ENCODE peak calls at places on chromosomes 4 and X, in nine cellular contexts. One of them, this sample, is unnamed. For H3K27me3, the result is how much of the 10 kb centered on the place peaks cover.

GRCh38 chr4:138190452-138190858 is 51.7 kb downstream of the SLC7A11 start:
- DNase-seq in CD8-positive, alpha-beta T cell: no peak
- DNase-seq in H1: no peak
- DNase-seq in stomach: no peak
- DNase-seq in neural progenitor cell: no peak
- DNase-seq in right cardiac atrium: no peak
- DNase-seq in upper lobe of right lung: no peak
- DNase-seq in lower lobe of right lung: no peak
- DNase-seq in aorta: no peak
- DNase-seq in this sample: no peak

GRCh38 chr4:103097112-103097511 is 2.5 kb downstream of the BDH2 start:
- DNase-seq in CD8-positive, alpha-beta T cell: no peak
- DNase-seq in H1: no peak
- DNase-seq in stomach: no peak
- DNase-seq in neural progenitor cell: no peak
- DNase-seq in right cardiac atrium: no peak
- DNase-seq in upper lobe of right lung: no peak
- DNase-seq in lower lobe of right lung: no peak
- DNase-seq in aorta: no peak
- DNase-seq in this sample: no peak

GRCh38 chr4:80138556-80139538 is 58.5 kb upstream of the PRDM8 start:
- DNase-seq in CD8-positive, alpha-beta T cell: peak
- DNase-seq in H1: no peak
- DNase-seq in stomach: no peak
- DNase-seq in neural progenitor cell: no peak
- DNase-seq in right cardiac atrium: no peak
- DNase-seq in upper lobe of right lung: no peak
- DNase-seq in lower lobe of right lung: no peak
- DNase-seq in aorta: no peak
- DNase-seq in this sample: no peak

GRCh38 chr4:24209131-24209530 is 319.3 kb upstream of the PPARGC1A start:
- DNase-seq in CD8-positive, alpha-beta T cell: no peak
- DNase-seq in H1: no peak
- DNase-seq in stomach: no peak
- DNase-seq in neural progenitor cell: no peak
- DNase-seq in right cardiac atrium: no peak
- DNase-seq in upper lobe of right lung: no peak
- DNase-seq in lower lobe of right lung: no peak
- DNase-seq in aorta: no peak
- DNase-seq in this sample: no peak

GRCh38 chr4:54165438-54165837 is 63.7 kb upstream of the PDGFRA start:
- DNase-seq in CD8-positive, alpha-beta T cell: no peak
- DNase-seq in H1: no peak
- DNase-seq in stomach: no peak
- DNase-seq in neural progenitor cell: no peak
- DNase-seq in right cardiac atrium: no peak
- DNase-seq in upper lobe of right lung: no peak
- DNase-seq in lower lobe of right lung: no peak
- DNase-seq in aorta: no peak
- DNase-seq in this sample: no peak

GRCh38 chr4:90833698-90834097 is 706.5 kb downstream of the CCSER1 start:
- DNase-seq in CD8-positive, alpha-beta T cell: no peak
- DNase-seq in H1: no peak
- DNase-seq in stomach: no peak
- DNase-seq in neural progenitor cell: peak
- DNase-seq in right cardiac atrium: no peak
- DNase-seq in upper lobe of right lung: no peak
- DNase-seq in lower lobe of right lung: no peak
- DNase-seq in aorta: no peak
- DNase-seq in this sample: no peak

GRCh38 chrX:55057691-55058249 is 17.1 kb upstream of the PAGE2B start:
- DNase-seq in CD8-positive, alpha-beta T cell: no peak
- DNase-seq in H1: peak
- DNase-seq in stomach: no peak
- DNase-seq in neural progenitor cell: peak
- DNase-seq in right cardiac atrium: no peak
- DNase-seq in upper lobe of right lung: no peak
- DNase-seq in lower lobe of right lung: no peak
- DNase-seq in aorta: no peak
- DNase-seq in this sample: no peak

GRCh38 chr4:99915449-99915848 is 21.2 kb upstream of the LAMTOR3 start:
- DNase-seq in CD8-positive, alpha-beta T cell: no peak
- DNase-seq in H1: no peak
- DNase-seq in stomach: no peak
- DNase-seq in neural progenitor cell: no peak
- DNase-seq in right cardiac atrium: no peak
- DNase-seq in upper lobe of right lung: no peak
- DNase-seq in lower lobe of right lung: no peak
- DNase-seq in aorta: no peak
- DNase-seq in this sample: no peak

GRCh38 chrX:71911731-71912050 is 1.0 kb downstream of the NHSL2 start:
- DNase-seq in CD8-positive, alpha-beta T cell: no peak
- DNase-seq in H1: no peak
- DNase-seq in stomach: no peak
- DNase-seq in neural progenitor cell: peak
- DNase-seq in right cardiac atrium: peak
- DNase-seq in upper lobe of right lung: no peak
- DNase-seq in lower lobe of right lung: no peak
- DNase-seq in aorta: no peak
- DNase-seq in this sample: no peak

GRCh38 chr4:94974773-94975172 is 217.0 kb downstream of the BMPR1B start:
- DNase-seq in CD8-positive, alpha-beta T cell: no peak
- DNase-seq in H1: no peak
- DNase-seq in stomach: no peak
- DNase-seq in neural progenitor cell: no peak
- DNase-seq in right cardiac atrium: no peak
- DNase-seq in upper lobe of right lung: no peak
- DNase-seq in lower lobe of right lung: no peak
- DNase-seq in aorta: no peak
- DNase-seq in this sample: no peak

GRCh38 chr4:38987491-38987890 is 44.7 kb downstream of the TMEM156 start:
- DNase-seq in CD8-positive, alpha-beta T cell: no peak
- DNase-seq in H1: no peak
- DNase-seq in stomach: no peak
- DNase-seq in neural progenitor cell: no peak
- DNase-seq in right cardiac atrium: no peak
- DNase-seq in upper lobe of right lung: no peak
- DNase-seq in lower lobe of right lung: no peak
- DNase-seq in aorta: no peak
- DNase-seq in this sample: no peak

GRCh38 chr4:117588771-117589170 is 445.5 kb upstream of the NDST3 start:
- DNase-seq in CD8-positive, alpha-beta T cell: no peak
- DNase-seq in H1: no peak
- DNase-seq in stomach: no peak
- DNase-seq in neural progenitor cell: no peak
- DNase-seq in right cardiac atrium: no peak
- DNase-seq in upper lobe of right lung: no peak
- DNase-seq in lower lobe of right lung: no peak
- DNase-seq in aorta: no peak
- DNase-seq in this sample: no peak

GRCh38 chrX:47198026-47198686 is 4.5 kb downstream of the UBA1 start:
- DNase-seq in CD8-positive, alpha-beta T cell: no peak
- DNase-seq in H1: no peak
- DNase-seq in stomach: no peak
- DNase-seq in neural progenitor cell: peak
- DNase-seq in right cardiac atrium: no peak
- DNase-seq in upper lobe of right lung: no peak
- DNase-seq in lower lobe of right lung: no peak
- DNase-seq in aorta: no peak
- DNase-seq in this sample: no peak

DNA sequence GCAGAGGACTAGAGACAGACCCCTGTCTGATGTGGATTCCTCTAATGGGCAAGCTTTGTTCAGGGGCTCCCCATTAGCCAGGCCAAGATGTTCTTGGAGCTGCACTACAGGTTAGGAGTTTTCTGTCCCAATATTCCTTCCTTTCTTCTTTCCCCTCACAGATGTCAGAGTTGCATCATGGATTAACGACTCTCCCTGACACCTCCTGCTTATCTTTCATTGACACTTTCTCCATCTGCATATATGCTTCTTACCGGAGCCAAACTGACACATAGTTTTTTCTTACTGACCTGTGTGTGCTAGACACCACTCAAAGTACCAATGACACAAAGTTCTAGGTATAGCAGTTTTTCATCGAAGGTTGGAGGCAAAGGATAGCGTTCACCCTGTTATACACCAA is 228.6 kb upstream of the HCCS start:
- DNase-seq in CD8-positive, alpha-beta T cell: no peak
- DNase-seq in H1: no peak
- DNase-seq in stomach: no peak
- DNase-seq in neural progenitor cell: no peak
- DNase-seq in right cardiac atrium: no peak
- DNase-seq in upper lobe of right lung: no peak
- DNase-seq in lower lobe of right lung: no peak
- DNase-seq in aorta: no peak
- DNase-seq in this sample: no peak
- H3K27ac ChIP-seq in CD8-positive, alpha-beta T cell: no peak
- H3K27ac ChIP-seq in H1: no peak
- H3K27ac ChIP-seq in stomach: no peak
- H3K27ac ChIP-seq in neural progenitor cell: no peak
- H3K27ac ChIP-seq in right cardiac atrium: no peak
- H3K27ac ChIP-seq in upper lobe of right lung: no peak
- H3K27ac ChIP-seq in lower lobe of right lung: no peak
- H3K27ac ChIP-seq in aorta: no peak
- H3K27ac ChIP-seq in this sample: no peak

GRCh38 chr4:139624441-139625130 is 41.0 kb upstream of the MGST2 start:
- DNase-seq in CD8-positive, alpha-beta T cell: no peak
- DNase-seq in H1: no peak
- DNase-seq in stomach: no peak
- DNase-seq in neural progenitor cell: no peak
- DNase-seq in right cardiac atrium: no peak
- DNase-seq in upper lobe of right lung: no peak
- DNase-seq in lower lobe of right lung: no peak
- DNase-seq in aorta: no peak
- DNase-seq in this sample: no peak

GRCh38 chr4:139625487-139625886 is 40.1 kb upstream of the MGST2 start:
- DNase-seq in CD8-positive, alpha-beta T cell: no peak
- DNase-seq in H1: no peak
- DNase-seq in stomach: peak
- DNase-seq in neural progenitor cell: no peak
- DNase-seq in right cardiac atrium: no peak
- DNase-seq in upper lobe of right lung: no peak
- DNase-seq in lower lobe of right lung: no peak
- DNase-seq in aorta: no peak
- DNase-seq in this sample: no peak

GRCh38 chr4:139629761-139630160 is 35.9 kb upstream of the MGST2 start:
- DNase-seq in CD8-positive, alpha-beta T cell: no peak
- DNase-seq in H1: no peak
- DNase-seq in stomach: no peak
- DNase-seq in neural progenitor cell: no peak
- DNase-seq in right cardiac atrium: no peak
- DNase-seq in upper lobe of right lung: no peak
- DNase-seq in lower lobe of right lung: no peak
- DNase-seq in aorta: no peak
- DNase-seq in this sample: no peak

GRCh38 chr4:139630991-139631390 is 34.6 kb upstream of the MGST2 start:
- DNase-seq in CD8-positive, alpha-beta T cell: no peak
- DNase-seq in H1: no peak
- DNase-seq in stomach: no peak
- DNase-seq in neural progenitor cell: peak
- DNase-seq in right cardiac atrium: no peak
- DNase-seq in upper lobe of right lung: no peak
- DNase-seq in lower lobe of right lung: no peak
- DNase-seq in aorta: no peak
- DNase-seq in this sample: no peak

DNA sequence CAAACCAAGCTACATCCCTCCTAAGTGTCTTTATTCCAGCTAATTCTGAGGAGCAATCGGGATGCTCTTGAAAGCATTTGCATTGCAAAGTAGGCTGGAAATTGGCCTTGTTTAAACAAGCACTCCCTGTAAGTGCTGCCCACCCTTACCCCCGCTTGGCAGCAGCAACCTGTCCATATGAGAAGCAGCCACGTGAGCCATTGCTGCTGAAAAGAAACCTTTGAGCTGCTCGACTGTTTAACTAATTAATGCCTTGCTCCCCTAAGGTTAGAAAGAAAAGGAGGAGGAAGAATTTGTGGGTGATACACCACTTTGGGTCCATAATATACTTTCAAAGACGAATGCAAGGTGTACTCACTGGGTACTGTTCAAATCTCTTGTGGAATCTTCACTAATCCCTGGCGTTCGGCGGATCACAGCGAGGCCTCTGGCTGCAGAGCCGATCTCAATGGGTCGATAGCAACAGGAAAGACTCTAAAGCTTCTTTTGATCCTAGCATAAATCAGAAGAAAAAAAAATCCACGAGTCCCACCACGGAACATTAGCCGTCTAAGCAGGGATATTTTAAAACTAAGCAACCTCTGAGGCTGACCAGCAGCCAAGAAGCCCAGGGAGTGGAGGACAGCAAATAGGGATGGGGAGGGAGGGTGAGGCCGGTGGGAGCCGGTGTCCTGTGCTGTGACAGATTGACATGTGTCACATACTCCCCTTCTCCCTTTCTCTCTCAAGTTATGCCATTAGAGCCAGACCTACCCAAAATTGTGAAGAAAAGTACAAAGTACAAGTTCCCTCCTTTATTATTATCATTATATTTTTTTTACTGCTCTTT is 37.2 kb upstream of the MGST2 start:
- DNase-seq in CD8-positive, alpha-beta T cell: no peak
- DNase-seq in H1: no peak
- DNase-seq in stomach: peak
- DNase-seq in neural progenitor cell: peak
- DNase-seq in right cardiac atrium: no peak
- DNase-seq in upper lobe of right lung: peak
- DNase-seq in lower lobe of right lung: peak
- DNase-seq in aorta: no peak
- DNase-seq in this sample: no peak
- H3K27me3 ChIP-seq in CD8-positive, alpha-beta T cell: under half
- H3K27me3 ChIP-seq in H1: half or more
- H3K27me3 ChIP-seq in stomach: under half
- H3K27me3 ChIP-seq in neural progenitor cell: under half
- H3K27me3 ChIP-seq in right cardiac atrium: under half
- H3K27me3 ChIP-seq in upper lobe of right lung: under half
- H3K27me3 ChIP-seq in lower lobe of right lung: under half
- H3K27me3 ChIP-seq in aorta: under half
- H3K27me3 ChIP-seq in this sample: under half

GRCh38 chr4:87620086-87620485 is 11.8 kb downstream of the DSPP start:
- DNase-seq in CD8-positive, alpha-beta T cell: no peak
- DNase-seq in H1: no peak
- DNase-seq in stomach: no peak
- DNase-seq in neural progenitor cell: no peak
- DNase-seq in right cardiac atrium: no peak
- DNase-seq in upper lobe of right lung: no peak
- DNase-seq in lower lobe of right lung: no peak
- DNase-seq in aorta: no peak
- DNase-seq in this sample: no peak
- H3K27ac ChIP-seq in CD8-positive, alpha-beta T cell: no peak
- H3K27ac ChIP-seq in H1: no peak
- H3K27ac ChIP-seq in stomach: no peak
- H3K27ac ChIP-seq in neural progenitor cell: no peak
- H3K27ac ChIP-seq in right cardiac atrium: peak
- H3K27ac ChIP-seq in upper lobe of right lung: no peak
- H3K27ac ChIP-seq in lower lobe of right lung: no peak
- H3K27ac ChIP-seq in aorta: peak
- H3K27ac ChIP-seq in this sample: no peak

DNA sequence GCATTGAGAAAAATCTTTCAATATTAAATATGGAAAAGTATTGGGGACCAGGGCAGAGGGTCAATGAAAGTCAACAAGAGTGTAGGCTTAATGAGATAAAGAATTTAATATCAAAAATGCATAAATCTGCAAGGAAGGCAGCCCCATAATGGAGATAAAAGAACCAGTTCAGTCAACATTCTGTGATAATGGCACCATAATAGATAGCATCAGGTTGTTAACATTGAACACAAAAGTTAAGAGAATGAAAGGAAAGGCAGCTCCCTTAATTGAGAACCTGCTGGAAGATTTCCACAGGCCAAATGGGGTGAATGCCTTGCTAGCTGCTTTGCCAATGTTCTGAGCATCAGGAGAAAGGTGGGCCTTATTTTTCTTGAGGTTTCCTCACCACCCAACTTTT is 60.4 kb upstream of the TMEM33 start:
- DNase-seq in CD8-positive, alpha-beta T cell: no peak
- DNase-seq in H1: no peak
- DNase-seq in stomach: no peak
- DNase-seq in neural progenitor cell: no peak
- DNase-seq in right cardiac atrium: no peak
- DNase-seq in upper lobe of right lung: no peak
- DNase-seq in lower lobe of right lung: no peak
- DNase-seq in aorta: no peak
- DNase-seq in this sample: no peak
- H3K27me3 ChIP-seq in CD8-positive, alpha-beta T cell: under half
- H3K27me3 ChIP-seq in H1: half or more
- H3K27me3 ChIP-seq in stomach: half or more
- H3K27me3 ChIP-seq in neural progenitor cell: half or more
- H3K27me3 ChIP-seq in right cardiac atrium: under half
- H3K27me3 ChIP-seq in upper lobe of right lung: half or more
- H3K27me3 ChIP-seq in lower lobe of right lung: half or more
- H3K27me3 ChIP-seq in aorta: under half
- H3K27me3 ChIP-seq in this sample: half or more